ENCODE peak calls at places on chromosomes 1 and 21, in six cellular contexts. One of them, this sample, is unnamed.
A peak's percentile ranks its signal among the peaks of the same experiment; 100 is the strongest.

GRCh38 chr1:240599299-240599698 is 12.7 kb downstream of the GREM2 start:
- DNase-seq in gastrocnemius medialis: no peak
- DNase-seq in heart left ventricle: no peak
- DNase-seq in IMR-90: no peak
- DNase-seq in esophagus squamous epithelium: no peak
- DNase-seq in mucosa of descending colon: no peak
- DNase-seq in this sample: no peak

GRCh38 chr1:24186993-24187790 is at the start of gene IFNLR1:
- DNase-seq in gastrocnemius medialis: peak; percentile 32
- DNase-seq in esophagus squamous epithelium: no peak
- DNase-seq in IMR-90: no peak
- DNase-seq in heart left ventricle: peak; percentile 61
- DNase-seq in mucosa of descending colon: peak; percentile 86
- DNase-seq in this sample: peak; percentile 47

GRCh38 chr1:46550751-46551231 is 656 bp downstream of the KNCN start:
- DNase-seq in IMR-90: no peak
- DNase-seq in gastrocnemius medialis: no peak
- DNase-seq in mucosa of descending colon: peak; percentile 40
- DNase-seq in esophagus squamous epithelium: no peak
- DNase-seq in heart left ventricle: no peak
- DNase-seq in this sample: no peak

GRCh38 chr1:34478460-34479076 is 276.3 kb upstream of the GJB5 start:
- DNase-seq in esophagus squamous epithelium: no peak
- DNase-seq in mucosa of descending colon: no peak
- DNase-seq in gastrocnemius medialis: no peak
- DNase-seq in IMR-90: no peak
- DNase-seq in heart left ventricle: no peak
- DNase-seq in this sample: no peak

GRCh38 chr1:149977345-149977744 is 33.2 kb downstream of the OTUD7B start:
- DNase-seq in IMR-90: no peak
- DNase-seq in mucosa of descending colon: no peak
- DNase-seq in heart left ventricle: no peak
- DNase-seq in gastrocnemius medialis: no peak
- DNase-seq in esophagus squamous epithelium: no peak
- DNase-seq in this sample: no peak

GRCh38 chr21:36773111-36773510 is 74.2 kb downstream of the SIM2 start:
- DNase-seq in gastrocnemius medialis: peak; percentile 89
- DNase-seq in esophagus squamous epithelium: no peak
- DNase-seq in IMR-90: peak; percentile 89
- DNase-seq in heart left ventricle: peak; percentile 91
- DNase-seq in mucosa of descending colon: peak; percentile 88
- DNase-seq in this sample: peak; percentile 79

GRCh38 chr1:178451529-178451928 is 45.2 kb downstream of the CLEC20A start:
- DNase-seq in gastrocnemius medialis: no peak
- DNase-seq in esophagus squamous epithelium: no peak
- DNase-seq in heart left ventricle: no peak
- DNase-seq in IMR-90: peak; percentile 80
- DNase-seq in mucosa of descending colon: no peak
- DNase-seq in this sample: no peak

GRCh38 chr1:93976711-93977328 is 67.6 kb upstream of the GCLM start:
- DNase-seq in heart left ventricle: no peak
- DNase-seq in gastrocnemius medialis: no peak
- DNase-seq in IMR-90: no peak
- DNase-seq in mucosa of descending colon: no peak
- DNase-seq in esophagus squamous epithelium: no peak
- DNase-seq in this sample: no peak

GRCh38 chr1:97920832-97921571 is at the start of gene DPYD:
- DNase-seq in IMR-90: peak; percentile 85
- DNase-seq in heart left ventricle: peak; percentile 93
- DNase-seq in mucosa of descending colon: peak; percentile 93
- DNase-seq in gastrocnemius medialis: peak; percentile 85
- DNase-seq in esophagus squamous epithelium: peak; percentile 31
- DNase-seq in this sample: peak; percentile 88

GRCh38 chr1:45306319-45306718 is 20.4 kb upstream of the HPDL start:
- DNase-seq in gastrocnemius medialis: no peak
- DNase-seq in mucosa of descending colon: no peak
- DNase-seq in esophagus squamous epithelium: no peak
- DNase-seq in IMR-90: peak; percentile 60
- DNase-seq in heart left ventricle: no peak
- DNase-seq in this sample: no peak

GRCh38 chr21:34704119-34704518 is 35.3 kb downstream of the CLIC6 start:
- DNase-seq in gastrocnemius medialis: no peak
- DNase-seq in mucosa of descending colon: no peak
- DNase-seq in heart left ventricle: no peak
- DNase-seq in esophagus squamous epithelium: no peak
- DNase-seq in IMR-90: peak; percentile 40
- DNase-seq in this sample: no peak

GRCh38 chr1:204127597-204128242 is 24.1 kb downstream of the ETNK2 start:
- DNase-seq in heart left ventricle: peak; percentile 75
- DNase-seq in IMR-90: peak; percentile 88
- DNase-seq in mucosa of descending colon: peak; percentile 67
- DNase-seq in esophagus squamous epithelium: no peak
- DNase-seq in gastrocnemius medialis: peak; percentile 41
- DNase-seq in this sample: peak; percentile 60

GRCh38 chr1:212600071-212600915 is 8.3 kb upstream of the ATF3 start:
- DNase-seq in heart left ventricle: no peak
- DNase-seq in gastrocnemius medialis: no peak
- DNase-seq in mucosa of descending colon: no peak
- DNase-seq in esophagus squamous epithelium: no peak
- DNase-seq in IMR-90: no peak
- DNase-seq in this sample: no peak

GRCh38 chr1:12597792-12598191 is 20.2 kb downstream of the DHRS3 start:
- DNase-seq in heart left ventricle: peak; percentile 82
- DNase-seq in mucosa of descending colon: no peak
- DNase-seq in IMR-90: no peak
- DNase-seq in gastrocnemius medialis: peak; percentile 71
- DNase-seq in esophagus squamous epithelium: no peak
- DNase-seq in this sample: peak; percentile 69

GRCh38 chr1:12600335-12600734 is 17.7 kb downstream of the DHRS3 start:
- DNase-seq in heart left ventricle: peak; percentile 90
- DNase-seq in IMR-90: no peak
- DNase-seq in gastrocnemius medialis: peak; percentile 77
- DNase-seq in esophagus squamous epithelium: no peak
- DNase-seq in mucosa of descending colon: no peak
- DNase-seq in this sample: peak; percentile 84

GRCh38 chr1:12600880-12601633 is 17.0 kb downstream of the DHRS3 start:
- DNase-seq in heart left ventricle: peak; percentile 59
- DNase-seq in IMR-90: no peak
- DNase-seq in gastrocnemius medialis: no peak
- DNase-seq in mucosa of descending colon: peak; percentile 78
- DNase-seq in esophagus squamous epithelium: no peak
- DNase-seq in this sample: no peak

GRCh38 chr1:12598914-12599463 is 19.0 kb downstream of the DHRS3 start:
- DNase-seq in heart left ventricle: no peak
- DNase-seq in mucosa of descending colon: no peak
- DNase-seq in esophagus squamous epithelium: no peak
- DNase-seq in IMR-90: no peak
- DNase-seq in gastrocnemius medialis: no peak
- DNase-seq in this sample: no peak

GRCh38 chr1:12599657-12600056 is 18.4 kb downstream of the DHRS3 start:
- DNase-seq in esophagus squamous epithelium: no peak
- DNase-seq in heart left ventricle: no peak
- DNase-seq in IMR-90: no peak
- DNase-seq in mucosa of descending colon: no peak
- DNase-seq in gastrocnemius medialis: no peak
- DNase-seq in this sample: no peak
- H3K4me1 ChIP-seq in esophagus squamous epithelium: peaks cover 90% of the 10 kb centered on the region
- H3K4me1 ChIP-seq in heart left ventricle: peaks cover 95% of the 10 kb centered on the region
- H3K4me1 ChIP-seq in IMR-90: peaks cover 42% of the 10 kb centered on the region
- H3K4me1 ChIP-seq in mucosa of descending colon: peaks cover 49% of the 10 kb centered on the region
- H3K4me1 ChIP-seq in gastrocnemius medialis: peaks cover 85% of the 10 kb centered on the region
- H3K4me1 ChIP-seq in this sample: peaks cover 98% of the 10 kb centered on the region

GRCh38 chr1:4166711-4167110 is 266.6 kb upstream of the C1orf174 start:
- DNase-seq in mucosa of descending colon: no peak
- DNase-seq in heart left ventricle: no peak
- DNase-seq in IMR-90: no peak
- DNase-seq in gastrocnemius medialis: no peak
- DNase-seq in esophagus squamous epithelium: no peak
- DNase-seq in this sample: no peak
- H3K9me3 ChIP-seq in mucosa of descending colon: no peaks in the 10 kb centered on the region
- H3K9me3 ChIP-seq in heart left ventricle: no peaks in the 10 kb centered on the region
- H3K9me3 ChIP-seq in IMR-90: peaks cover 58% of the 10 kb centered on the region
- H3K9me3 ChIP-seq in gastrocnemius medialis: no peaks in the 10 kb centered on the region
- H3K9me3 ChIP-seq in esophagus squamous epithelium: no peaks in the 10 kb centered on the region
- H3K9me3 ChIP-seq in this sample: no peaks in the 10 kb centered on the region

DNA sequence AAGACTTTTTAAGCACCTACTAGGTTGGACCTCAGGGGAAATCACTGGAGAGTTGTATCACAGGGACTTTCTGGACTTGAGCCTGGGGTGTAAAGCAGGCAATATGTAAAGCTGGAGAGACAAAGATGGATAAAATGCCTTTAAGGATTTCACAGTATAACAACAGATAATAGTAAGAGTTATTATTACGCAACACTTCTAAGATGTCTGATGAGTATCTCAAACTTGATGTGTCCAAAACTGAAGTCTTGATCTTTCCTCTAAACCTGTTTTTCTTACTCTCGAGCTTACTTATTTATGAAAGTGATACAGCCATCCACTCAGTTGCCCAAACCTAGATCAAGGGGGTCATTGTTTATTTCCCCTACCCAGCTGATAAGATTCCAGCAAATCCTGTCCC is 2.1 kb upstream of the STRIP1 start:
- DNase-seq in gastrocnemius medialis: no peak
- DNase-seq in heart left ventricle: no peak
- DNase-seq in IMR-90: no peak
- DNase-seq in mucosa of descending colon: no peak
- DNase-seq in esophagus squamous epithelium: no peak
- DNase-seq in this sample: no peak
- TF ChIP-seq CTCF in gastrocnemius medialis: no peak
- TF ChIP-seq CTCF in heart left ventricle: no peak
- TF ChIP-seq CTCF in IMR-90: no peak
- TF ChIP-seq CTCF in mucosa of descending colon: no peak
- TF ChIP-seq CTCF in esophagus squamous epithelium: no peak
- TF ChIP-seq CTCF in this sample: no peak

DNA sequence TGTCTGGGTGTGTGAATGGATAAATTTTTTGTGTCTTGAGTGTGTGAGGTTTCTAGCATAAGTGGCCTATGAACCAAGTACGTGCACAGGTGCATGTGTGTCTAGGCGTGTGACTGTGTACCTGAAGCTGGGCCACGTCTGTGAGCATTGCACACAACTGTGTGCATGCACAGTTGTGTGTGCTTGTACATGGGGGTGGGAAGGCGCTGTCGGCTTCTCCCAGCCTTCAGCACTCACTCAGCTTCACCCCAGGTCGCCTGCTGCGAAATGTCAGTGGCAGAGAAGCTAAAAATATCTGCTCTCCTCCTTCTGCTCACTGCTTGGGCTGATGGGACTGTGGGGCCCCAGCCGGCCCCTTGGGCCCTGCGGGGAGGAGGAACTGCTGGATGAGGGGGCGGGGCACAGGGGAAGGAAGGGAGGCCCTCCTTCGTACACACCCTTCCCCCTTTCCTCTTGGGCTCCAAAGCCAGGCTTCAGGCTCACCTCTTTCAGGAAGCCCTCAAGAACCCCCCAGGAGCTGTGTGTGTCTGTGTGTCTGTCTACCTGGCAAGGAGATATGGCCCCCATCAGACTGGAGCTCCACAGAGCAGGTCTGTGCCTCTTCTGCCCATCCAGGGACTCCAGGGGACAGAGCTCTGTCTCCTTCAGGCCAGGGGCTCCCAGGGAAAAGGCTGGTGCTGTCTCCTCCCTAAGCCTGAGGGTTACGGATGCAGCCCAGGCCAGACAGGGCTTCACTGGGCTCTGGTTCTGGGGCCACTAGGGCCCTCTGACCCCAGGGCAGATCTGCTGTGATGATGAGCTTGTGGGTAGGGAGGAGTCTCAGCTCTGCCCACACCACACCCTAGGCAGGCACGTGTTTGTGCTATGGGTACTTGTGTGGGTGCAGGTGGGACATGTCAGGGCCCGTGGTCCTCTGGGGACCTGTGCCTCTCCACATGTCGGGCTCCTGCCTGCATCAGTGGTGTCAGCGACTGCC is 35.6 kb upstream of the WASF2 start:
- DNase-seq in heart left ventricle: peak; percentile 94
- DNase-seq in IMR-90: peak; percentile 53
- DNase-seq in gastrocnemius medialis: peak; percentile 47
- DNase-seq in esophagus squamous epithelium: no peak
- DNase-seq in mucosa of descending colon: peak; percentile 74
- DNase-seq in this sample: peak; percentile 89
- H3K4me1 ChIP-seq in heart left ventricle: peaks cover 90% of the 10 kb centered on the region
- H3K4me1 ChIP-seq in IMR-90: peaks cover 42% of the 10 kb centered on the region
- H3K4me1 ChIP-seq in gastrocnemius medialis: peaks cover 89% of the 10 kb centered on the region
- H3K4me1 ChIP-seq in esophagus squamous epithelium: peaks cover 84% of the 10 kb centered on the region
- H3K4me1 ChIP-seq in mucosa of descending colon: peaks cover 58% of the 10 kb centered on the region
- H3K4me1 ChIP-seq in this sample: peaks cover 91% of the 10 kb centered on the region

GRCh38 chr1:248009681-248010080 is 3.8 kb upstream of the OR2L5 start:
- DNase-seq in esophagus squamous epithelium: no peak
- DNase-seq in IMR-90: no peak
- DNase-seq in gastrocnemius medialis: no peak
- DNase-seq in heart left ventricle: no peak
- DNase-seq in mucosa of descending colon: no peak
- DNase-seq in this sample: no peak

GRCh38 chr1:248013229-248013710 is at the start of gene OR2L5:
- DNase-seq in mucosa of descending colon: no peak
- DNase-seq in esophagus squamous epithelium: no peak
- DNase-seq in heart left ventricle: no peak
- DNase-seq in gastrocnemius medialis: no peak
- DNase-seq in IMR-90: no peak
- DNase-seq in this sample: no peak

DNA sequence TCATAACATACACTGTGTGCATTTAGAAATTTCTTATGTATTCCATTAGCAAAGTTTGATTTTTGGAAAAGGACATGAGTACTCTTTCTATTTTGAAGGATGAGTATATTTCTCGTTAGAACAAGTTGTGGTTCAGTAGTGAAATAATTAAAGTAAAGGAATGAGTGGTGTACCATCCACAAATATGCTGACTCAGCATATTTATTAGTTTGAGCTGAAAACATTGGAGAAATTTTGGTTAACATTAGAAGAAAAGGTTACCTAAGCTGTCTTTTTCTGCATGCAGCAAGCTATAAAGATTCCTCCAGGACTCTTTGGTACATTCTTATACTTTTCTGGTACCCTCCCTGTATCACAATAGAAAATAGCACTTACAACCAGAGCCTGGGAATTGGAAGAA is 5.7 kb upstream of the OR2L5 start:
- DNase-seq in mucosa of descending colon: no peak
- DNase-seq in gastrocnemius medialis: no peak
- DNase-seq in heart left ventricle: no peak
- DNase-seq in IMR-90: no peak
- DNase-seq in esophagus squamous epithelium: no peak
- DNase-seq in this sample: no peak
- H3K9me3 ChIP-seq in mucosa of descending colon: peaks cover 61% of the 10 kb centered on the region
- H3K9me3 ChIP-seq in gastrocnemius medialis: no peaks in the 10 kb centered on the region
- H3K9me3 ChIP-seq in heart left ventricle: peaks cover 22% of the 10 kb centered on the region
- H3K9me3 ChIP-seq in IMR-90: peaks cover 11% of the 10 kb centered on the region
- H3K9me3 ChIP-seq in esophagus squamous epithelium: peaks cover 26% of the 10 kb centered on the region
- H3K9me3 ChIP-seq in this sample: no peaks in the 10 kb centered on the region

DNA sequence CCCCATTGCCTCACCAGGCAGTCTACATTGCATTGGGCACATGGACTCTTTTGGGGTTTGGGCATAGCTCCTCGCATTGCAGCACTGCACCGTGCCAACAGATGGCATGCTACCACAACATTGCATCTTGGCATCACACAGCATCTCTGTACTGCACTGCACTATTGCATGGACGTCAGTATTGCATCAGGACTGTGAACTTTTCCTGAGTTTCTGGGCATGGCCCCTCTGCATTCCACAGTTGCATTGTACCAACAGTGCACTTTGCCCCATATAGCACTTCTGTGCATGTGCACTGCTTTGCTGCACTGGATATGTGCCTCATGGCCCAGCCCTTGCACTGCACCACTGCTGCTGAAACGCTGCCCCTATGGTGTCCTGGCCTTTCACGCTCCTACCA is 9.6 kb downstream of the PTPRU start:
- DNase-seq in IMR-90: peak; percentile 53
- DNase-seq in esophagus squamous epithelium: no peak
- DNase-seq in heart left ventricle: no peak
- DNase-seq in mucosa of descending colon: peak; percentile 62
- DNase-seq in gastrocnemius medialis: no peak
- DNase-seq in this sample: no peak
- TF ChIP-seq CTCF in IMR-90: peak; percentile 63
- TF ChIP-seq CTCF in esophagus squamous epithelium: peak; percentile 40
- TF ChIP-seq CTCF in heart left ventricle: peak; percentile 38
- TF ChIP-seq CTCF in mucosa of descending colon: peak; percentile 46
- TF ChIP-seq CTCF in gastrocnemius medialis: no peak
- TF ChIP-seq CTCF in this sample: peak; percentile 33

This sample was measured in heart right ventricle.